ENCODE peak calls at places on chromosomes 4 and X, in five cellular contexts. H is K562, W is SK-N-SH, P is GM12878, Q is HCT116. J is an unnamed sample.

GRCh38 chrX:29071525-29071924 is 484.3 kb downstream of the IL1RAPL1 start:
- DNase-seq in H (no peak), W (no peak), P (no peak), Q (no peak), J (no peak)

GRCh38 chr4:112147697-112148096 is 2.4 kb downstream of the FAM241A start:
- DNase-seq in H (no peak), W (no peak), P (no peak), Q (no peak), J (no peak)

GRCh38 chr4:23584024-23584423 is 305.8 kb downstream of the PPARGC1A start:
- DNase-seq in H (no peak), W (no peak), P (no peak), Q (no peak), J (no peak)

GRCh38 chr4:135383889-135384288 is 1182.3 kb upstream of the PABPC4L start:
- DNase-seq in H (no peak), W (no peak), P (no peak), Q (no peak), J (no peak)

GRCh38 chrX:111823068-111823467 is 52.9 kb upstream of the TRPC5OS start:
- DNase-seq in H (peak), W (peak), P (no peak), Q (no peak), J (peak)

GRCh38 chrX:21408324-21408723 is 34.1 kb downstream of the CNKSR2 start:
- DNase-seq in H (no peak), W (no peak), P (no peak), Q (no peak), J (no peak)

GRCh38 chr4:124423160-124423559 is 289.4 kb downstream of the ANKRD50 start:
- DNase-seq in H (no peak), W (no peak), P (no peak), Q (no peak), J (no peak)

GRCh38 chr4:173371292-173372192 is 788 bp downstream of the SAP30 start:
- DNase-seq in H (peak), W (peak), P (no peak), Q (no peak), J (peak)

GRCh38 chr4:53119685-53120084 is 246.2 kb downstream of the SCFD2 start:
- DNase-seq in H (no peak), W (no peak), P (no peak), Q (no peak), J (peak)

GRCh38 chr4:104728380-104729122 is 233.9 kb upstream of the CXXC4 start:
- DNase-seq in H (no peak), W (no peak), P (no peak), Q (peak), J (no peak)

GRCh38 chr4:125244848-125245450 is 69.8 kb upstream of the FAT4 start:
- DNase-seq in H (no peak), W (no peak), P (no peak), Q (no peak), J (no peak)

GRCh38 chr4:38734886-38735285 is 47.9 kb downstream of the TLR10 start:
- DNase-seq in H (no peak), W (no peak), P (no peak), Q (no peak), J (no peak)

GRCh38 chr4:20062054-20062453 is 189.7 kb upstream of the SLIT2 start:
- DNase-seq in H (no peak), W (no peak), P (no peak), Q (no peak), J (no peak)

GRCh38 chrX:153800177-153800722 is 5.8 kb downstream of the SSR4 start:
- DNase-seq in H (no peak), W (no peak), P (no peak), Q (no peak), J (no peak)

GRCh38 chr4:143700420-143701352 is at the start of gene FREM3:
- DNase-seq in H (no peak), W (peak), P (no peak), Q (no peak), J (no peak)

GRCh38 chr4:186627226-186627865 is 72.0 kb upstream of the MTNR1A start:
- DNase-seq in H (no peak), W (no peak), P (no peak), Q (no peak), J (no peak)

GRCh38 chr4:133178960-133179359 is 29.9 kb downstream of the PCDH10 start:
- DNase-seq in H (no peak), W (no peak), P (no peak), Q (no peak), J (no peak)
- TF ChIP-seq YY1 in H (no peak), W (no peak), P (no peak), Q (no peak), J (no peak)

DNA sequence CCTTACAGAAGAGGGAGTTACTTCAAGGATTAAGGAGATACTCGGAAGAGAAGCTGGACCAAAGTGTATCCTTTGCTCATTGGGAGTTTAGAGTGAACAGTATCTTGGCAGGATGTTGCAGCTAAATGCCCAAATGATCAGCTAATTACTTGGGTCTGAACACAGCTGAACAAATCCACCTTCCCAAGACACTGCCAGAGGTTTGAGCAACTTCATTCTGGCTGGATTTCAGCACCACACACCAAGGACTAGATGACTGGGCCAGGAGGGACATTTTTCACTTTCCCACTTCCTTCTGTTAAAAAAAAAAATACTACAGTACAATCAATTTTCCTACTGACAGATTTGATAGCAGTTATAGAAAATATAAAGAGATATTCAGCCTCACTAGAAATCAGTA is 324.6 kb downstream of the MID1IP1 start:
- DNase-seq in H (no peak), W (no peak), P (no peak), Q (no peak), J (no peak)
- TF ChIP-seq YY1 in H (no peak), W (no peak), P (no peak), Q (no peak), J (no peak)

GRCh38 chr4:8225704-8226443 is 26.8 kb downstream of the SH3TC1 start:
- DNase-seq in H (no peak), W (peak), P (no peak), Q (no peak), J (peak)
- TF ChIP-seq YY1 in H (no peak), W (no peak), P (no peak), Q (no peak), J (no peak)

DNA sequence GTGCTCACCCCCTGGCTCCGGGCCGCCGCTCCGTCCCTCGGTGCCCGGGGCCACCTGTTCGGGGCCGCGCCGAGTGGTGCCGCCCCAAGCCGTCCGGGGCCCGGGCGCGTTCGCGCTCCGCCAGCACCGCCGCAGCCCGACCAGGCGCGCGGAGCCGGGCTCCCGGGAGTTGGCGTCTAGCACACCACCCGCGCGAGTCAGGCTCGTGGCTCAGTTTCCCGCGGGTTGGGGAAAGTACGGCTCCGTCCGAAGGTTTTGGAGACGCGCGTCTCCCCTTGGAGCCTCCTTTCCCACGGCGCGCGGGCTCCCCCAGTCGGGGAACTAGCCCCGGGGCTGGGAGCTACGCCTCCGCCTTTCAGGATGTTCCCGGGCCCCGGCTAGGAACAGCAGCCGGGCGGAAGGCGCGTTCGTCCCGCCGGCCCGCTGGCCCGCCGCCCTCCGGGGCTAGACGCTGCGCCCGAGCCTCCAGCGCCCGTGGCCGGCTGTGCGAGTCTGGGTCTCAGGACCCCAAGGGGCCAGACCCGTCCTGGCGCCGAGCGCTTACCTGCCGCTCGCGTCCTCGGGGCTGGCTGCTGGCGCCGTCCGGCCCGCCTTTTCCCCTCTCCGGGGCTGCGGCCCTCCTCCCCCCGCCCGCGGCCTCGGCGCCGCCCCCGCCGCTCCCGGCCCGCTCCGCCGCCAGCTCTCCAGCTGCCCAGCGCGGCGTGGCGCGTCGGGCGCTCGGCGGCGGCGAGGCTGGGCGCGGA is at the start of gene ADGRG2:
- DNase-seq in H (no peak), W (peak), P (no peak), Q (no peak), J (no peak)
- TF ChIP-seq YY1 in H (no peak), W (no peak), P (no peak), Q (no peak), J (no peak)

GRCh38 chr4:153579872-153580271 is 104.2 kb upstream of the TLR2 start:
- DNase-seq in H (no peak), W (no peak), P (no peak), Q (no peak), J (no peak)

GRCh38 chr4:153576443-153576774 is 107.7 kb upstream of the TLR2 start:
- DNase-seq in H (no peak), W (no peak), P (no peak), Q (no peak), J (no peak)

GRCh38 chr4:153577053-153577452 is 107.0 kb upstream of the TLR2 start:
- DNase-seq in H (no peak), W (no peak), P (no peak), Q (no peak), J (no peak)

GRCh38 chr4:153582954-153583456 is 101.1 kb upstream of the TLR2 start:
- DNase-seq in H (no peak), W (no peak), P (no peak), Q (no peak), J (no peak)

GRCh38 chr4:153579410-153579809 is 104.7 kb upstream of the TLR2 start:
- DNase-seq in H (no peak), W (no peak), P (no peak), Q (no peak), J (no peak)
- TF ChIP-seq YY1 in H (no peak), W (no peak), P (no peak), Q (no peak), J (no peak)

J was measured in NT2/D1.